ENCODE peak calls at places on chromosomes 3 and 15, in eight cellular contexts. Z is hypothalamus; W is NCI-H1092 treated with DMSO at 0.1 percent for 48 hours; G is pulmonary artery endothelial cell; Y is stimulated activated CD4-positive, alpha-beta T cell treated with anti-CD3 and anti-CD28 coated beads, Interleukin-15, amount 100 ng/mL, for 48 hours; Q is adrenal gland; L is OCI-M1; F is A172. T is an unnamed sample.

GRCh38 chr3:54783611-54784010 is 144.2 kb downstream of the LRTM1 start:
- DNase-seq in Y (no peak), W (no peak), F (peak; percentile 82), Q (no peak), Z (no peak), G (no peak), L (no peak), T (no peak)

GRCh38 chr3:169772530-169772950 is 656 bp upstream of the MYNN start:
- DNase-seq in L (peak; percentile 76), W (peak; percentile 94), Z (peak; percentile 72), Q (peak; percentile 72), F (peak; percentile 80), G (no peak), Y (peak; percentile 45), T (peak; percentile 82)

GRCh38 chr15:74723754-74724334 is 1.5 kb downstream of the CYP1A1 start:
- DNase-seq in W (peak; percentile 28), G (peak; percentile 26), Z (peak; percentile 49), F (peak; percentile 51), Q (no peak), Y (no peak), L (peak; percentile 85), T (peak; percentile 44)

GRCh38 chr15:80778964-80779657 is at the start of gene CEMIP:
- DNase-seq in G (peak; percentile 22), F (peak; percentile 26), L (no peak), Z (peak; percentile 56), Y (peak; percentile 32), Q (peak; percentile 56), W (peak; percentile 51), T (peak; percentile 68)

GRCh38 chr3:45275006-45275704 is 49.1 kb upstream of the TMEM158 start:
- DNase-seq in G (no peak), L (no peak), Y (no peak), W (peak; percentile 4), Z (no peak), F (no peak), Q (no peak), T (no peak)

GRCh38 chr15:101562428-101563059 is 73.0 kb upstream of the PCSK6 start:
- DNase-seq in F (no peak), Z (no peak), L (no peak), G (no peak), W (no peak), Y (no peak), Q (no peak), T (no peak)

GRCh38 chr15:25801586-25802284 is 61.4 kb downstream of the ATP10A start:
- DNase-seq in W (no peak), Z (no peak), L (no peak), F (no peak), Y (no peak), Q (no peak), G (no peak), T (no peak)

GRCh38 chr3:114597012-114597411 is 303.2 kb downstream of the TIGIT start:
- DNase-seq in Q (no peak), F (peak; percentile 14), W (no peak), Y (no peak), G (no peak), L (no peak), Z (no peak), T (peak; percentile 50)

GRCh38 chr3:2206536-2206935 is 107.9 kb downstream of the CNTN4 start:
- DNase-seq in F (no peak), Y (no peak), L (no peak), G (no peak), W (no peak), Q (no peak), Z (no peak), T (no peak)

GRCh38 chr3:128360705-128361271 is 105.9 kb downstream of the DNAJB8 start:
- DNase-seq in L (no peak), Y (no peak), W (no peak), Z (no peak), Q (no peak), F (peak; percentile 34), G (no peak), T (no peak)

GRCh38 chr3:37453393-37454391 is 279.3 kb upstream of the LRRFIP2 start:
- DNase-seq in Q (peak; percentile 88), G (no peak), W (no peak), Z (peak; percentile 60), Y (no peak), F (no peak), L (no peak), T (no peak)

GRCh38 chr3:111764645-111765091 is 94.4 kb upstream of the PHLDB2 start:
- DNase-seq in Q (no peak), Y (no peak), W (no peak), L (no peak), G (no peak), Z (no peak), F (peak; percentile 54), T (peak; percentile 86)

GRCh38 chr15:41512512-41513281 is 930 bp downstream of the LTK start:
- DNase-seq in G (no peak), Q (no peak), Z (no peak), L (peak; percentile 51), W (no peak), F (no peak), Y (no peak), T (no peak)

GRCh38 chr3:8595935-8596262 is 48.7 kb downstream of the SSUH2 start:
- DNase-seq in L (no peak), W (no peak), Y (no peak), G (no peak), F (no peak), Z (no peak), Q (no peak), T (no peak)

GRCh38 chr15:51917493-51917892 is 54.1 kb downstream of the LEO1 start:
- DNase-seq in L (peak; percentile 37), W (peak; percentile 3), G (no peak), Q (no peak), Y (no peak), F (peak; percentile 53), Z (no peak), T (peak; percentile 59)

GRCh38 chr3:115388166-115388565 is 235.1 kb upstream of the GAP43 start:
- DNase-seq in Z (no peak), L (no peak), G (no peak), F (no peak), Q (no peak), Y (no peak), W (no peak), T (no peak)

GRCh38 chr3:114775395-114775794 is 371.7 kb downstream of the ZBTB20 start:
- DNase-seq in Q (no peak), F (no peak), Z (no peak), W (no peak), Y (no peak), G (no peak), L (peak; percentile 8), T (peak; percentile 39)

GRCh38 chr15:31285772-31286261 is 40.8 kb upstream of the KLF13 start:
- DNase-seq in G (no peak), F (no peak), Q (no peak), L (no peak), Z (no peak), Y (no peak), W (no peak), T (no peak)

GRCh38 chr3:171465768-171466167 is 5.6 kb upstream of the TNIK start:
- DNase-seq in Z (no peak), Y (no peak), Q (no peak), F (no peak), W (no peak), L (no peak), G (no peak), T (peak; percentile 36)

GRCh38 chr3:152943645-152944044 is 108.7 kb downstream of the P2RY1 start:
- DNase-seq in W (no peak), Q (no peak), L (no peak), G (peak; percentile 10), Y (no peak), Z (no peak), F (peak; percentile 17), T (peak; percentile 81)

GRCh38 chr15:66931768-66932633 is 133.4 kb upstream of the SMAD3 start:
- DNase-seq in W (no peak), F (peak; percentile 73), Y (no peak), L (no peak), G (no peak), Q (peak; percentile 18), Z (no peak), T (peak; percentile 81)

GRCh38 chr3:126208618-126209256 is 28.4 kb upstream of the ALDH1L1 start:
- DNase-seq in Q (peak; percentile 96), W (peak; percentile 74), G (peak; percentile 24), F (peak; percentile 99), L (peak; percentile 64), Y (no peak), Z (peak; percentile 66), T (peak; percentile 97)

GRCh38 chr3:60304103-60304502 is 947.1 kb downstream of the FHIT start:
- DNase-seq in F (no peak), L (peak; percentile 62), W (no peak), Z (no peak), Y (no peak), G (no peak), Q (no peak), T (no peak)

T was measured in HT1080.